ENCODE peak calls at places on chromosomes 3 and 15, in ten cellular contexts. Z, L, T, O, V, U, N, D, K and A are unnamed samples. For H3K9me3, the result is how much of the 10 kb centered on the place peaks cover.

GRCh38 chr3:152899306-152899705 is 64.4 kb downstream of the P2RY1 start:
- DNase-seq in D (no peak), N (no peak), O (no peak), T (no peak), U (no peak), K (no peak), Z (no peak), V (no peak), L (no peak), A (no peak)

GRCh38 chr3:193545304-193545703 is 9.4 kb downstream of the ATP13A4 start:
- DNase-seq in V (no peak), D (peak), N (no peak), L (no peak), Z (no peak), U (no peak), T (no peak), O (no peak), K (no peak), A (no peak)

GRCh38 chr3:126292318-126293070 is 64.7 kb downstream of the KLF15 start:
- DNase-seq in T (no peak), D (peak), Z (no peak), K (no peak), U (no peak), V (no peak), L (no peak), O (no peak), N (peak), A (no peak)

GRCh38 chr3:159252772-159253384 is 451.0 kb downstream of the MFSD1 start:
- DNase-seq in N (no peak), U (no peak), V (no peak), Z (no peak), K (no peak), D (no peak), L (peak), T (peak), O (peak), A (no peak)

GRCh38 chr3:130470132-130470531 is 46.8 kb upstream of the COL6A6 start:
- DNase-seq in D (peak), Z (no peak), U (no peak), N (no peak), V (no peak), O (no peak), T (no peak), K (no peak), L (no peak), A (no peak)

GRCh38 chr3:56682458-56683121 is 475 bp downstream of the TASOR start:
- DNase-seq in N (peak), O (peak), Z (peak), D (peak), K (peak), L (no peak), U (peak), T (peak), V (peak), A (peak)

GRCh38 chr3:125140011-125140813 is 72.3 kb downstream of the SLC12A8 start:
- DNase-seq in D (no peak), U (no peak), Z (no peak), L (no peak), O (no peak), K (no peak), N (peak), T (no peak), V (no peak), A (no peak)

GRCh38 chr3:191238321-191238817 is 39.3 kb downstream of the OSTN start:
- DNase-seq in D (no peak), O (no peak), V (no peak), L (no peak), U (no peak), Z (no peak), K (peak), T (no peak), N (no peak), A (no peak)

GRCh38 chr3:126447456-126448106 is 28.1 kb downstream of the ZXDC start:
- DNase-seq in L (no peak), V (peak), K (no peak), O (no peak), D (no peak), N (peak), U (no peak), T (no peak), Z (no peak), A (no peak)

GRCh38 chr15:100194955-100195354 is 146.8 kb downstream of the ADAMTS17 start:
- DNase-seq in T (no peak), O (no peak), V (no peak), D (no peak), N (no peak), Z (no peak), K (no peak), U (no peak), L (no peak), A (no peak)

GRCh38 chr3:132290833-132291232 is 26.4 kb upstream of the ACP3 start:
- DNase-seq in D (no peak), O (no peak), K (no peak), U (no peak), L (no peak), V (no peak), Z (no peak), T (no peak), N (no peak), A (no peak)

GRCh38 chr15:69143756-69144436 is 16.5 kb upstream of the GLCE start:
- DNase-seq in V (no peak), U (no peak), N (no peak), D (no peak), O (no peak), K (no peak), L (no peak), Z (no peak), T (no peak), A (no peak)

GRCh38 chr3:26264708-26265107 is 357.9 kb upstream of the LRRC3B start:
- DNase-seq in N (no peak), L (no peak), K (no peak), V (no peak), U (no peak), Z (no peak), D (no peak), T (no peak), O (no peak), A (no peak)
- H3K9me3 ChIP-seq in N (under half), L (under half), K (under half), V (under half), U (under half), Z (under half), D (under half), T (under half), O (under half), A (under half)

DNA sequence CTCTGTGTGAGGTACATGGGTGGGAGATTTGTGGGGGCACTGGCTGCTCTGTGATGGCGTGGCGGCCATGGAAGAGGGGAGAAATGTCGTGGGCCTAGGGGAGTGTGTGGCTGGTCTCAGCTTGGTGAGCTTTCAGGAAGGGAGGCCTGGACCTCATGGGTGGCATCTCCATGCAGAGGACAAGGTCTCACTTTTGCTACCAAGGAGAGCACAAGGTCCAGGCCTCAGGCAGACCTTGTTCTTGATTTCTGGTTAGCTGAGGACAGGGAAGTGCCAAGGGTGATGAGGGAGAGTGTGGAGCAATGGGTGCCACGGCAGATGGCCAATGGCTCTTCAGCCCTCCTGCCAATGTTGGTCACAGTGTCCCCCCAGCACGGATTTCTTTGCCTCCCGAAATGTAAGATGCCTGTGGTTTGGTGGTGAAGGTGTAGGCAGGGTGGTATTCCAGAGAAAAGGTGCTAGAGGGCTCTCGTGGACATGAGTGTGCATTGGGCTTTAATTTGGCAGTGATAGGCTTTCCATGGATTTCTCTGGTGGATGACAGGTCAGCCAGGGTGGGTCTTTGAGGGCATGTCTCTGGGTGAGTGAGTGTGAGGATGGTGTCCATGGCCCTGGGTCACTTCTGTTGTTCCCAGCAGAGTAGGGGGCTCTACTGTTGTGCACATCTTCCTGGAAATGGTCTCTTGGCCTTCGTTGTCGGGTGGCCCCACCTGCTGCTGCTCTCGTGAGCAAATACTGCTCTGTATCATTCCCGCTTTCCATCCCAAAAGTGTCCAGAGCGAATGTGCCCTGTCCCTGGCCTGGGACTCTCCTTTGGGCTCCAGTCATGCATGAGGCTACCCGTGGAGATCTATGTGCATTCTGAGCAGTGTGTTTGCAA is 108.0 kb downstream of the SNRPN start:
- DNase-seq in K (no peak), N (peak), D (no peak), T (no peak), O (no peak), L (no peak), Z (no peak), U (no peak), V (no peak), A (no peak)
- H3K9me3 ChIP-seq in K (half or more), N (half or more), D (half or more), T (half or more), O (under half), L (half or more), Z (half or more), U (half or more), V (half or more), A (half or more)

GRCh38 chr15:25683415-25683814 is 179.7 kb downstream of the ATP10A start:
- DNase-seq in O (no peak), D (no peak), L (no peak), U (no peak), N (no peak), Z (no peak), K (no peak), V (no peak), T (no peak), A (no peak)
- H3K9me3 ChIP-seq in O (under half), D (under half), L (under half), U (under half), N (under half), Z (under half), K (under half), V (under half), T (under half), A (under half)

GRCh38 chr3:7439101-7439500 is 578.2 kb downstream of the GRM7 start:
- DNase-seq in T (no peak), N (no peak), K (no peak), O (no peak), D (no peak), U (no peak), V (no peak), Z (no peak), L (no peak), A (no peak)

GRCh38 chr3:7432610-7433009 is 571.7 kb downstream of the GRM7 start:
- DNase-seq in V (no peak), O (no peak), L (no peak), K (no peak), T (no peak), D (no peak), U (no peak), Z (no peak), N (no peak), A (no peak)

GRCh38 chr3:7433073-7433472 is 572.2 kb downstream of the GRM7 start:
- DNase-seq in Z (no peak), D (no peak), N (no peak), O (no peak), K (no peak), V (no peak), L (no peak), T (no peak), U (no peak), A (no peak)

DNA sequence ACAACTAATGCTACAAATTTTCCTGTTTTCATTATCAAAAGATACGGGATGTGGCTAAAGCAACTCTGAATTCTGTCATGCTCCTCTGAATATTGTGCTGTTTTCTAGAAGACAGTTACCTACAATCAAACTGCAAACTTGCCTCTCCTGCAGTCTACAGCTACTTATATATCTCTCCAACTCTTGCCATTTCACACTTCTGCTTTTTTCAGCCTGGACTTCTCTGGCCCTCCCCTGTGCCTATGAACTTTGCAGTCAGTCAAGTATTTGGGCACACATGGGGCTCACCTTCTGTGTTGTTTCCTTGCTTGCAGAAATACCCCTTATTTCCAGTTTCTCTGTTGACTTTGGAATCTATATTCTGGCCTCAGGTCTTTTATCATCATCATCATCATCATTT is 575.6 kb downstream of the GRM7 start:
- DNase-seq in N (no peak), D (no peak), U (no peak), O (no peak), T (no peak), Z (no peak), V (no peak), L (no peak), K (no peak), A (no peak)
- H3K9me3 ChIP-seq in N (under half), D (under half), U (under half), O (under half), T (under half), Z (under half), V (under half), L (under half), K (under half), A (under half)

DNA sequence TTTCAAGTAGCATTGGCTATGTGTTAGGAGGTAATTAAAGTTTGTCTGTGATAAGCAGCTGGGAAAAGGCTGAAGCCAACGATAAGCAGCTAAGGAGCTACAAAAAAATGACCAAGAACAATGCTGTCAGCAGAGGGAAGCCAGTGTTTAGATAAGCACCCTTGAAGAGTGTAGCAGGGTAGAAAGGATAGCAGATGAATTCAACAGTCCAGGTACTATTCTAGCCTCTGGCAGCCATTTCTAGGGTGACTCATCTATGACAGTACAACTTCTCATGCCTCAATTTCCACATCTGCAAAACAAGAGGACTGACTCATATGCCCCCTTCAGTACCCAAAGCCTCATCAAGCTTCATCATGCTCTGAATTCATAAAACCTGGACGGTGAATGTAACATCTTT is 617.6 kb upstream of the UBE2E2 start:
- DNase-seq in Z (no peak), K (no peak), L (no peak), N (no peak), U (no peak), D (no peak), O (no peak), V (no peak), T (no peak), A (no peak)
- H3K9me3 ChIP-seq in Z (under half), K (under half), L (under half), N (under half), U (under half), D (under half), O (under half), V (under half), T (under half), A (under half)

GRCh38 chr3:288383-288782 is 91.8 kb downstream of the CHL1 start:
- DNase-seq in D (no peak), T (no peak), L (no peak), N (no peak), K (no peak), V (no peak), Z (no peak), O (no peak), U (no peak), A (no peak)
- H3K9me3 ChIP-seq in D (under half), T (under half), L (under half), N (under half), K (under half), V (under half), Z (under half), O (under half), U (under half), A (under half)